ENCODE peak calls at places on chromosomes 2 and 18, in five cellular contexts. D is adipocyte; T is mesendoderm; C is tibial artery; Z is CD8-positive, alpha-beta T cell. F is an unnamed sample.

GRCh38 chr2:84946204-84947009 is 24.6 kb upstream of the KCMF1 start:
- DNase-seq in D (peak; percentile 49), Z (no peak), T (no peak), C (peak; percentile 52), F (peak; percentile 81)

GRCh38 chr2:231037731-231038482 is 584 bp downstream of the C2orf72 start:
- DNase-seq in C (no peak), T (no peak), D (peak; percentile 54), Z (no peak), F (no peak)

GRCh38 chr2:229857634-229858033 is 64.2 kb downstream of the TRIP12 start:
- DNase-seq in T (no peak), C (no peak), Z (no peak), D (peak; percentile 37), F (no peak)

GRCh38 chr2:46414701-46415100 is 64.7 kb upstream of the TMEM247 start:
- DNase-seq in D (no peak), T (no peak), C (no peak), Z (no peak), F (no peak)

GRCh38 chr2:26395394-26395793 is 6.3 kb upstream of the DRC1 start:
- DNase-seq in C (no peak), Z (no peak), D (no peak), T (no peak), F (no peak)

GRCh38 chr2:240439698-240440151 is 4.3 kb downstream of the GPC1 start:
- DNase-seq in T (no peak), Z (no peak), C (peak; percentile 55), D (no peak), F (no peak)

GRCh38 chr2:176140520-176141317 is 10.6 kb upstream of the HOXD4 start:
- DNase-seq in C (peak; percentile 85), T (peak; percentile 86), D (peak; percentile 78), Z (peak; percentile 37), F (peak; percentile 46)

GRCh38 chr18:34909637-34910364 is 131.4 kb upstream of the MAPRE2 start:
- DNase-seq in D (peak; percentile 57), T (no peak), Z (no peak), C (no peak), F (no peak)

F was measured in HL-60.